ENCODE peak calls at places on chromosomes 2 and 18, in four cellular contexts. G, V, X and Y are unnamed samples. For H3K9me3, the result is how much of the 10 kb centered on the place peaks cover.

GRCh38 chr18:54250846-54251251 is 18.5 kb upstream of the POLI start:
- DNase-seq in V (no peak), X (no peak), G (no peak), Y (no peak)

GRCh38 chr2:99890616-99891259 is 251.7 kb downstream of the AFF3 start:
- DNase-seq in G (no peak), V (no peak), X (no peak), Y (no peak)

GRCh38 chr18:46040747-46041104 is 31.3 kb downstream of the PSTPIP2 start:
- DNase-seq in G (no peak), V (no peak), X (no peak), Y (no peak)

GRCh38 chr2:159546039-159546438 is 70.3 kb downstream of the BAZ2B start:
- DNase-seq in X (no peak), V (no peak), G (no peak), Y (no peak)

GRCh38 chr18:57970356-57971095 is 73.5 kb upstream of the NEDD4L start:
- DNase-seq in V (no peak), X (no peak), G (no peak), Y (no peak)

GRCh38 chr18:12750708-12751502 is 48.1 kb downstream of the PSMG2 start:
- DNase-seq in V (no peak), G (no peak), X (no peak), Y (no peak)

GRCh38 chr18:54883816-54884604 is 55.7 kb downstream of the RAB27B start:
- DNase-seq in X (no peak), G (no peak), V (no peak), Y (no peak)

GRCh38 chr2:36507408-36507812 is 90.6 kb downstream of the FEZ2 start:
- DNase-seq in V (no peak), G (peak), X (no peak), Y (no peak)

GRCh38 chr2:151569167-151569566 is 159.5 kb downstream of the RIF1 start:
- DNase-seq in V (no peak), G (peak), X (no peak), Y (no peak)

GRCh38 chr18:46387426-46388131 is 269.4 kb downstream of the LOXHD1 start:
- DNase-seq in G (no peak), V (no peak), X (no peak), Y (no peak)

GRCh38 chr2:113219889-113220641 is 46.3 kb downstream of the PSD4 start:
- DNase-seq in V (peak), G (peak), X (no peak), Y (no peak)

GRCh38 chr2:177553176-177553909 is 160.8 kb downstream of the AGPS start:
- DNase-seq in G (no peak), V (no peak), X (no peak), Y (no peak)

GRCh38 chr18:65753520-65753919 is 2.7 kb downstream of the CDH7 start:
- DNase-seq in G (peak), X (no peak), V (no peak), Y (no peak)

GRCh38 chr2:214079032-214079431 is 331.8 kb upstream of the VWC2L start:
- DNase-seq in G (no peak), V (no peak), X (no peak), Y (no peak)

GRCh38 chr2:53582556-53582955 is 185.0 kb upstream of the CHAC2 start:
- DNase-seq in X (no peak), V (no peak), G (no peak), Y (no peak)

GRCh38 chr18:28189400-28190239 is 12.7 kb upstream of the CDH2 start:
- DNase-seq in X (no peak), V (peak), G (peak), Y (no peak)

GRCh38 chr2:185771396-185771795 is 32.8 kb downstream of the FSIP2 start:
- DNase-seq in G (no peak), X (no peak), V (no peak), Y (no peak)
- H3K9me3 ChIP-seq in G (under half), X (under half), V (under half), Y (under half)

GRCh38 chr18:1053654-1054315 is 149.1 kb downstream of the ADCYAP1 start:
- DNase-seq in G (no peak), X (no peak), V (no peak), Y (no peak)

GRCh38 chr18:1052301-1052700 is 147.6 kb downstream of the ADCYAP1 start:
- DNase-seq in X (no peak), G (no peak), V (no peak), Y (no peak)

GRCh38 chr18:1057367-1057766 is 152.7 kb downstream of the ADCYAP1 start:
- DNase-seq in V (no peak), G (no peak), X (no peak), Y (no peak)

DNA sequence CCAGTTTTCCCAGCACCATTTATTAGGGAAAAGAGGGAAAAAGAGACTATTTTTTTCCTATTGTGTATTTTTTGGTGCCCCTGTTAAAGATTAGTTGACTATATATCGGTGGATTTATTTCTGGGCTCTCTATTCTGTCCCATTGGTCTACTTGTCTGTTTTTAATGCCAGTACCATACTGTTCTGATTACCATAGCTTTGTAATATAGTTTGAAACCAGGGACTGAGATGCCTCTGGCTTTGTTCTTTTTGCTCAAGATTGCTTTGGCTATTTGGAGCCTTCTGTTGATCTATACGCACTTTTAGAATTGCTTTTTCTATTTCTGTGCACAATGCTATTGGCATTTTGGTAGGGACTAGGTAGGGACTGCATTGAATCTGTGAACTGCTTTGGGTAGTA is 151.7 kb downstream of the ADCYAP1 start:
- DNase-seq in V (no peak), X (no peak), G (no peak), Y (no peak)
- H3K9me3 ChIP-seq in V (under half), X (under half), G (under half), Y (under half)

DNA sequence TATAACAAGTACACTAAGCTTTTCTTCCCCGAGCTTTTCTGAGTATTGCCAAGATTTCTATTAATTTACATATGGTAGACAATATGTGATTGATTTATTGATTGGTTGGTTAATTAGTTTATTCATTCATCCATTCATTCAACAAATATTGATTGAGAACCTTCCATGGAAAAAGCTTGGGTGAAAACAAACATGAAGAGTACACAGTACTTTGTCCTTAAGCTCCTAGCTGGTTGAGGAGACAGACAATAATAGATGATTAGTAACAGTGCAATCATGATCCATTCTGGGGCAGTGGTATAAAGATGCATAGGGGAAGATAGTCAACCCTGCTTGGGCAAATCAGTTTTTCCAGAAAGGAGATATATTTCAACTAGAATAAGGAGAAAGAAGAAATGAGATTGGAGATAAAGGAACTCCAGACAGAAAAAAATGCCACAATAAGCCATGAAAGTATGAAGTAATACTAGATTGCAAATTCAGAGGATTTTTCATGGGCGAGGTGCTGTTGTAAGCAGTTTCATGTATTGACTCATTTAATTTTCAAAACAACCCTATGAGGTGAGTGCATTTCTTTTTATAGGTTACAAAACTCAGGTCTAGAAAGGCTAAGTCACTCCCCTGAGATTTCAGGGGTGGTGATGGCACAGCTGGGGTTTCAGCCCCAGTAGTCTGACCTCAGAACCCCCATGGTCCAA is 129.5 kb downstream of the RND3 start:
- DNase-seq in G (no peak), V (no peak), X (no peak), Y (no peak)
- H3K9me3 ChIP-seq in G (under half), V (under half), X (under half), Y (under half)

GRCh38 chr2:13652531-13653313 is 936.0 kb downstream of the TRIB2 start:
- DNase-seq in X (no peak), G (peak), V (no peak), Y (no peak)

GRCh38 chr2:13654416-13654815 is 937.7 kb downstream of the TRIB2 start:
- DNase-seq in G (no peak), V (no peak), X (no peak), Y (no peak)

GRCh38 chr2:13650586-13651180 is 933.9 kb downstream of the TRIB2 start:
- DNase-seq in X (no peak), V (no peak), G (no peak), Y (no peak)

DNA sequence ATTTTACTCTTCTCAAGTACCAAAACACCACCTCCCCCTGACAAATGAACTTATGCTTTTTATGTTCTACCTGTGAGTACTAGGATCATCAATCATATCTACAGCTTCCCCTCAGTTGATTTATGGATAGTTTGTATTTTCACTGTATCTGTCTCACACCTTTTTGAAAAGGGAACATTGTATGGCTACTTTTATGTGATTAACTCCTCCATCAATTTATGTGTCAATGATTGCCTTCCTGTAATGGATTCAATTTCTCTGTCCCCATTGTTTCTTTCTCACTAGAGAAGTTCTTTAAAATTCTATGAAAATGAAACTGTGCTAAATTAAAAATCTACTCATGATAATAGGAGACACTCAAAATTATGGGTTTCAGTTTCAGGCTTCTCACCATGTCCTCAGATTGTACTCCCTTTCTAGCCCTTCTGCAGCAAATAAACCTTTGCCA is 935.0 kb downstream of the TRIB2 start:
- DNase-seq in X (no peak), V (no peak), G (no peak), Y (no peak)
- H3K9me3 ChIP-seq in X (under half), V (under half), G (under half), Y (under half)

GRCh38 chr2:6846967-6847695 is 18.6 kb downstream of the CMPK2 start:
- DNase-seq in X (no peak), G (no peak), V (no peak), Y (no peak)
- H3K9me3 ChIP-seq in X (under half), G (under half), V (under half), Y (under half)

GRCh38 chr2:12222561-12222960 is 476.1 kb downstream of the LPIN1 start:
- DNase-seq in X (no peak), G (no peak), V (no peak), Y (no peak)

GRCh38 chr2:12217206-12217605 is 470.8 kb downstream of the LPIN1 start:
- DNase-seq in X (no peak), G (no peak), V (no peak), Y (no peak)

GRCh38 chr2:12223732-12224131 is 477.3 kb downstream of the LPIN1 start:
- DNase-seq in V (no peak), G (no peak), X (no peak), Y (no peak)

GRCh38 chr2:12219761-12220160 is 473.3 kb downstream of the LPIN1 start:
- DNase-seq in V (no peak), X (no peak), G (no peak), Y (no peak)

DNA sequence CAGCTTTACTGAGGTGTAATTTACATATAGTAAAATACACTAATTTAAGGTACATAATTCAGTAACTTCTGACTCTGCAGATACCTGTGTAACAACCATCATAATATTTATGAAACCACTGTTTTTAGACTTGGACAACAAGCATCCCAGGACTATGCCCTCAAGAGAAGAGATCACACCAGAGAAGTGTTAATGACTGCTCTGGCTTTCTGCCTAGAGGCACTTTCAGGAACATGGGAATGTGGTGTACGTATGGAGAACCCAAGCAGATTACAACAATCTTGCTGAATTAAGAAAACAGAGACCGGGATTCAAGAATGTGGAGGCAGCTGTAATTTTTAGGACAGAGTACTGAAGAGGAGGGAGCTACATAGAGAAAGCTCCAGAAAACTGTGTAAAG is 475.2 kb downstream of the LPIN1 start:
- DNase-seq in X (no peak), G (no peak), V (no peak), Y (no peak)
- H3K9me3 ChIP-seq in X (under half), G (under half), V (under half), Y (under half)

GRCh38 chr2:196652869-196653268 is 13.4 kb downstream of the CCDC150 start:
- DNase-seq in V (no peak), G (no peak), X (no peak), Y (no peak)
- H3K9me3 ChIP-seq in V (under half), G (under half), X (under half), Y (under half)

GRCh38 chr18:71966791-71967190 is 577.4 kb downstream of the CBLN2 start:
- DNase-seq in X (no peak), V (no peak), G (no peak), Y (no peak)
- H3K9me3 ChIP-seq in X (under half), V (under half), G (under half), Y (under half)